ENCODE peak calls at places on chromosomes 5 and 9, in ten cellular contexts. R is left colon; S is NCI-H1436; G is amygdala; B is naive thymus-derived CD8-positive, alpha-beta T cell; Y is cardiac muscle cell; J is T-helper 9 cell; E is effector memory CD4-positive, alpha-beta T cell; I is activated CD4-positive, alpha-beta T cell treated with anti-CD3 and anti-CD28 coated beads for 36 hours; M is hepatocyte. N is an unnamed sample.

GRCh38 chr9:118594428-118594827 is 774.8 kb downstream of the BRINP1 start:
- DNase-seq in R (no peak), S (no peak), G (no peak), B (no peak), Y (no peak), J (no peak), E (no peak), I (no peak), M (no peak), N (no peak)

GRCh38 chr9:127884427-127884911 is 7.0 kb upstream of the AK1 start:
- DNase-seq in R (no peak), S (peak; percentile 37), G (no peak), B (no peak), Y (no peak), J (no peak), E (no peak), I (no peak), M (no peak), N (no peak)

GRCh38 chr9:90906316-90907055 is 104.9 kb downstream of the SYK start:
- DNase-seq in R (no peak), S (no peak), G (no peak), B (no peak), Y (no peak), J (no peak), E (no peak), I (no peak), M (no peak), N (no peak)

GRCh38 chr9:19410195-19410503 is 1.3 kb downstream of the ACER2 start:
- DNase-seq in R (no peak), S (no peak), G (no peak), B (no peak), Y (no peak), J (no peak), E (no peak), I (no peak), M (no peak), N (no peak)

GRCh38 chr5:165321912-165322311 is 1816.5 kb downstream of the MAT2B start:
- DNase-seq in R (no peak), S (no peak), G (no peak), B (no peak), Y (peak; percentile 57), J (no peak), E (no peak), I (no peak), M (no peak), N (no peak)

GRCh38 chr5:126477681-126478117 is 54.5 kb downstream of the GRAMD2B start:
- DNase-seq in R (no peak), S (no peak), G (no peak), B (no peak), Y (no peak), J (no peak), E (no peak), I (no peak), M (no peak), N (no peak)

GRCh38 chr9:130523921-130524320 is 55.5 kb upstream of the FUBP3 start:
- DNase-seq in R (no peak), S (no peak), G (no peak), B (no peak), Y (no peak), J (no peak), E (no peak), I (no peak), M (no peak), N (no peak)

GRCh38 chr5:139164020-139164419 is 34.1 kb downstream of the SIL1 start:
- DNase-seq in R (no peak), S (no peak), G (no peak), B (no peak), Y (peak; percentile 66), J (no peak), E (no peak), I (peak; percentile 38), M (no peak), N (no peak)

GRCh38 chr9:83472221-83472665 is 66.0 kb downstream of the FRMD3 start:
- DNase-seq in R (peak; percentile 66), S (peak; percentile 20), G (no peak), B (no peak), Y (peak; percentile 31), J (no peak), E (no peak), I (no peak), M (peak; percentile 72), N (no peak)

GRCh38 chr9:117737721-117738226 is 33.6 kb downstream of the TLR4 start:
- DNase-seq in R (no peak), S (no peak), G (peak; percentile 27), B (no peak), Y (no peak), J (no peak), E (no peak), I (no peak), M (no peak), N (no peak)

GRCh38 chr9:102101723-102102122 is 363.3 kb upstream of the GRIN3A start:
- DNase-seq in R (no peak), S (no peak), G (no peak), B (no peak), Y (no peak), J (no peak), E (no peak), I (no peak), M (no peak), N (no peak)

GRCh38 chr9:121779381-121780117 is 128.1 kb downstream of the DAB2IP start:
- DNase-seq in R (peak; percentile 60), S (no peak), G (no peak), B (no peak), Y (no peak), J (no peak), E (no peak), I (no peak), M (no peak), N (no peak)

GRCh38 chr5:40260351-40260750 is 419.4 kb upstream of the PTGER4 start:
- DNase-seq in R (no peak), S (no peak), G (no peak), B (no peak), Y (peak; percentile 18), J (no peak), E (no peak), I (no peak), M (no peak), N (no peak)

GRCh38 chr9:129889936-129890717 is 54.9 kb downstream of the USP20 start:
- DNase-seq in R (peak; percentile 55), S (no peak), G (no peak), B (peak; percentile 80), Y (no peak), J (peak; percentile 48), E (no peak), I (peak; percentile 93), M (no peak), N (no peak)

GRCh38 chr9:110830495-110830894 is 161.9 kb downstream of the MUSK start:
- DNase-seq in R (no peak), S (no peak), G (no peak), B (no peak), Y (no peak), J (no peak), E (no peak), I (no peak), M (no peak), N (no peak)

GRCh38 chr5:177109810-177110209 is 23.1 kb downstream of the FGFR4 start:
- DNase-seq in R (no peak), S (no peak), G (no peak), B (no peak), Y (no peak), J (no peak), E (no peak), I (no peak), M (peak; percentile 62), N (no peak)

GRCh38 chr9:82606761-82607382 is 456.1 kb downstream of the RASEF start:
- DNase-seq in R (no peak), S (peak; percentile 56), G (no peak), B (no peak), Y (peak; percentile 81), J (no peak), E (no peak), I (peak; percentile 17), M (peak; percentile 76), N (peak; percentile 20)

N was measured in GM13976.